ENCODE peak calls at places on chromosomes 11 and 22, in four cellular contexts. G is K562, E is fibroblast of lung, V is neuronal stem cell. P is an unnamed sample.

GRCh38 chr11:73185680-73186293 is 32.3 kb upstream of the P2RY2 start:
- DNase-seq in G (no peak), E (peak; percentile 18), V (no peak), P (peak; percentile 96)

GRCh38 chr11:6096417-6096816 is 11.1 kb upstream of the OR56B4 start:
- DNase-seq in G (no peak), V (no peak), E (no peak), P (no peak)

GRCh38 chr22:24270556-24271405 is at the start of gene SPECC1L:
- DNase-seq in V (peak; percentile 95), G (peak; percentile 92), E (peak; percentile 93), P (peak; percentile 57)

GRCh38 chr22:30922151-30922611 is 46.4 kb downstream of the MORC2 start:
- DNase-seq in E (peak; percentile 69), G (no peak), V (no peak), P (no peak)

GRCh38 chr11:121544956-121545355 is 92.2 kb upstream of the SORL1-AS1 start:
- DNase-seq in E (no peak), V (no peak), G (no peak), P (no peak)

GRCh38 chr11:114275295-114275694 is 20.9 kb upstream of the NNMT start:
- DNase-seq in V (no peak), E (no peak), G (no peak), P (no peak)

GRCh38 chr22:43110927-43111623 is 525 bp downstream of the BIK start:
- DNase-seq in V (no peak), G (no peak), E (no peak), P (no peak)

GRCh38 chr11:63709336-63709735 is 28.0 kb downstream of the RTN3 start:
- DNase-seq in E (peak; percentile 19), V (no peak), G (no peak), P (no peak)

GRCh38 chr11:1349074-1349931 is 39.9 kb upstream of the TOLLIP start:
- DNase-seq in G (no peak), V (no peak), E (no peak), P (no peak)

GRCh38 chr22:39149915-39150847 is 2.3 kb downstream of the CBX7 start:
- DNase-seq in G (no peak), V (no peak), E (no peak), P (no peak)

GRCh38 chr22:34972498-34972897 is 93.5 kb upstream of the ISX start:
- DNase-seq in G (no peak), V (no peak), E (no peak), P (no peak)

GRCh38 chr11:105168457-105168856 is 28.9 kb upstream of the CARD18 start:
- DNase-seq in E (no peak), G (no peak), V (no peak), P (no peak)

GRCh38 chr11:114684636-114685035 is 6.3 kb downstream of the NXPE2 start:
- DNase-seq in V (no peak), E (no peak), G (no peak), P (no peak)

GRCh38 chr11:102061276-102061675 is 14.0 kb downstream of the CFAP300 start:
- DNase-seq in G (no peak), E (peak; percentile 46), V (no peak), P (no peak)

GRCh38 chr11:70079691-70080090 is 1.6 kb downstream of the ANO1 start:
- DNase-seq in V (no peak), G (no peak), E (no peak), P (no peak)
- H2AFZ ChIP-seq in V (no peak overlapping the region), G (no peak overlapping the region), E (no peak overlapping the region), P (no peak overlapping the region)

GRCh38 chr11:75565221-75565814 is 3.3 kb downstream of the SERPINH1 start:
- DNase-seq in V (no peak), E (peak; percentile 67), G (no peak), P (no peak)
- H3K4me3 ChIP-seq in V (no peak overlapping the region), E (peak overlapping the region; percentile 99), G (no peak overlapping the region), P (no peak overlapping the region)

GRCh38 chr11:61734767-61735166 is 17.7 kb upstream of the MYRF start:
- DNase-seq in G (no peak), V (no peak), E (no peak), P (no peak)

GRCh38 chr11:61731956-61732675 is 20.3 kb upstream of the MYRF start:
- DNase-seq in G (no peak), V (no peak), E (no peak), P (no peak)

GRCh38 chr11:61732705-61733104 is 19.7 kb upstream of the MYRF start:
- DNase-seq in V (no peak), G (no peak), E (peak; percentile 47), P (no peak)

GRCh38 chr11:61731211-61731955 is 21.1 kb upstream of the MYRF start:
- DNase-seq in G (no peak), E (no peak), V (no peak), P (no peak)

DNA sequence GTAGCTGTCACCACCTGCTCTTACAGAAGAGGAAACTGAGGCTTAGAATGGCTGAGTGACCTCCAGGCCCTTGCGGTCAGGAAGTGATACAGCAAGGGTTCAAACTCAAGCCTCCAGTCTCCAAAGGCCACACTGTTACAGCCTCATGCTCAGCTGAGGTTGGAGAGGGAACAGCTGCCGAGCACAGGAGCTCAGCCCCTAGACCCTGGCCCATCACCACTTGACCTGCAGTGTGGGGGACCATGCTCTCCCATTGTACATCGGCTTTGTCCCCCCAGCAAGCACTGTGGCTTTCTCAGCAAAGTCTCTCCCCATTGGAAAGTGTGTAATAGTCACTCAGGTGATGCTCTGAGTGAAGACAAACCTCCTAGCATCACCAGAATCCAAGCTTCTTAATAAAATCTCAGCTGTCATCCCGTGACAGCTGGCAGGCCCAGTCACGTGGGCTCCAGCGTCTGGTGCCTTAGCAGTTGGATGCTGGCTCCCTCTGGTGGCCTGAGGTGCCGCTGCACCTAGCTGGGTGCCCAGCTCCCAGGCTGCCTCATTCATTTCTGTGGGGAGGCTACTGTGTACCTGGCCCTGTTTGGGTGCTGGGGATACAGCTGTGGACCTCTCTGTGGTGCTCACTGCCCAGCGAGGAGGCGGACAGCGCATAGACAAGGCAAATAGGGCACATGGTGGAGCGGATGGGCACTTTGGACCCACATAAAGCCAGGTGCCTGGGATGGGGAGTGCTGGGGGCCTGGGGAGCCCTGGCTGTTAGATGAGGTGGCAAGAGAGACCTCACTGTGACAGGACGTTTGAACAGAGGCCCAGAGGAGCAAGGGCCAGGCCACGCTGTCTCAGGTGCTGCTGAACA is 19.1 kb upstream of the MYRF start:
- DNase-seq in E (peak; percentile 84), V (peak; percentile 57), G (peak; percentile 89), P (no peak)
- H3K9ac ChIP-seq in E (no peak overlapping the region), V (no peak overlapping the region), G (peak overlapping the region; percentile 74), P (no peak overlapping the region)

DNA sequence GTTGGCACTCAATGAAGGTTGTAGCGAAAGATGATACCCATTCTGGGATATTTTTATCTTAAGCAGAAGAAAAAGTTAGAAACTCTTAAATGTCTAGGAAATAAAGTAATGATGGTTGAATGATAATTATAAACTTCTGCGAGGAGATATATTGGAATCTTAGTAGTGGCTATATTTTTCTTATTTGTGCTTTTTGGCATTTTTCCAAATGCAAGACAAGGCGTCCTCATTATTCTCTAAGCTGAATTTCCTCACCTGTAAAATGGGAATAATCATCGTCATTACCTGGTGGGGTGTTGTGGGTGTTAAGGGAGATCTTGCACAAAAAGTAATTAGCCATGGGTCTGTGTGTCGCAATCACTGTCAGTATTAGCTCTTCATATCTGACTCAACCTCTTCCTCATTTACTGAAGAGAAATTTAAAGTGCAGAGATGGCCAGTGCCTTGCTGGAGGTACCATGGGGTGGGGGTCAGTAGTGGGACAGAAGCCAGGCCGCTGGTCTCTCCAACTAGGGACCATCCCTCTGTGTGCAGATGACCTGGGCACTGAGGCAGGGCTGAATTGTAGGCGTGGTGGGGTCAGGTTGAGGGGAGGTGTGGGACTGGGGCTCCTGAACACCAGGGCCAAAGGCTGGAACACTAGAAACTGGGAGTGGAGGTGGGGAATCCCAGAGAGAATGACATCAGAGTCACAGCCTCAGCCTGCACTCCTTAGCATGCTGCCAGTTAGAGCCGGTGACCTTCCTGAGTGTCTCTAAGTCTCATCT is 4.2 kb downstream of the PITPNM1 start:
- DNase-seq in V (no peak), E (no peak), G (no peak), P (no peak)
- H2AFZ ChIP-seq in V (no peak overlapping the region), E (no peak overlapping the region), G (no peak overlapping the region), P (no peak overlapping the region)

GRCh38 chr11:117203069-117203407 is 3.9 kb downstream of the TAGLN start:
- DNase-seq in E (no peak), G (no peak), V (no peak), P (no peak)

GRCh38 chr11:117200813-117201515 is 1.8 kb downstream of the TAGLN start:
- DNase-seq in V (no peak), E (no peak), G (no peak), P (no peak)

GRCh38 chr11:117201516-117201866 is 2.3 kb downstream of the TAGLN start:
- DNase-seq in G (no peak), V (no peak), E (no peak), P (no peak)

GRCh38 chr11:117201906-117202305 is 2.7 kb downstream of the TAGLN start:
- DNase-seq in V (no peak), E (no peak), G (no peak), P (no peak)

DNA sequence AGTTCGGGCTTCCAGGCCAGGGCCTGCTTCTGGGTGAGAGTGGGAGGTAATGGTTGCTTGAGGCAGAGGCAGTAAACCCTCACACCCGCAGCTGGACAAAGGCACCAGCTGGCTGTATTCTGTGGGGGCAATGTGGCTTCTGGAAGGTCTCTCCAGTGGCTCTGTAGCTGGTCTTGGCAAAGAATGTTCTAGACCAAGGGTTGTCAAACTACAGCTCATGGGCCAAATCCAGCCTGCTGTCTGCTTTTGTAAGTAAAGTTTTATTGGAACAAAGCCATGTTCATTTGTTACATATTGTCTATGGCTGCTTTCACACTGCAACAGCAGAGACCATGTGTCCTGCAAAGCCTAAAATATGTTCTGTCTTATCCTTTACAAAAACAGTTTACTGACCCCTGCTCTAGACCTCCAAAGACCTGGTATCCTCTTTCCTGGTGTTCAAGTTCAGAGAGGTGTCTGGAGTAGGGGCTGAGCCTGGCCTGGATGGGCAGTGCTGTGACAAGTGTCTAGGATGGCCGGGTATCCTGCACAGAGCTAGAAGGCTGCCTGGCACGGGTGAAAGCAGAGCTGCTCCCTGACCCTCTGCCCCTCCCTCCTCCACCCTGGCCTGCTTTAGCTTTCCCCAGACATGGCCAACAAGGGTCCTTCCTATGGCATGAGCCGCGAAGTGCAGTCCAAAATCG is 3.4 kb downstream of the TAGLN start:
- DNase-seq in G (no peak), E (peak; percentile 43), V (no peak), P (no peak)
- H3K4me3 ChIP-seq in G (no peak overlapping the region), E (no peak overlapping the region), V (no peak overlapping the region), P (no peak overlapping the region)

GRCh38 chr11:12604557-12605105 is 69.6 kb upstream of the TEAD1 start:
- DNase-seq in E (no peak), V (no peak), G (no peak), P (no peak)
- H3K9ac ChIP-seq in E (no peak overlapping the region), V (no peak overlapping the region), G (no peak overlapping the region), P (no peak overlapping the region)

DNA sequence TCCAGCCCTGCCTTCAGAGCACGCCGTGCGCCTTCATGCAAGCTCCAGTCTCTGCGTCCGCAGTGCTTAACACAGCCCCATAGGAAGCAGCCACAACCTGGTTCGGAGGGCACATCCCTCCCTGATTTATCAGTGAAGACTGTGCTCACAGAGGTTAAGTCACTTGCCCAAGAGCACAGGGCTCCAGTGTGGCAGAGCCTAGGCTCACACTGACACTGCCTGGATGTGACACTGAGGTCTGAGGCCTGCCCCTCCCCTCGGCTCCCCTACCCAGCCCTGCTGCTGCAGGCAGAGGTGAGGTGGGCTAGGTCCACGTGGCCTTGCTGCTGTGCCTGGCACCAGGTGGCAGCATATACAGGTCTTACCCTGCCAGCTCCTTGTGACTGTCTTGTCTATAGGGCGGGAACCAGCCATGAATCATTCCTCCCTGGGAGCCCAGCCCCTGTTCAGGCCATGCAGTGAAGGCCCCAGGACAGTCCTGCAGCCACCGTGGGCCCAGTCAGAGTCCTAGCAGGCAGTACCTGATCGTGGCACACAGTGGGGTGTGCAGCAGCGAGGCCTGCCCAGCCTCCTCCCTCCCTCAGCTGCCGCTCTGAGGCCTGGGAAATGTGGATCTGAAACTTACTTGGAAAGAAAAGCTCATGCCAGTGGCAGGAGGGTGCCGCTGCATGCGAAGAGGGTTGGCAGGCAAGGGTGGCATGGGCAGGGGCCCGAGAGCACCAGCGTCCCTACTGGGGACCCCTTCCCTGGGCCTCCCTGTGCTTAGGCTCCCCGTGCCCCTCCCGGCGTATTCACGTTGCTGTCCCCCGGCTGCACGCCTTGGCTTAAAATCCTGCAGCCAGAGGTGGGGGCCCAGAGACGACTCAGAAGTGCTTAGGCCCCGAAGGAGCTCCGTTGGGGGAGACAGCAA is 1.2 kb upstream of the CERK start:
- DNase-seq in V (no peak), E (peak; percentile 65), G (no peak), P (peak; percentile 75)
- H2AFZ ChIP-seq in V (peak overlapping the region; percentile 100), E (peak overlapping the region; percentile 45), G (peak overlapping the region; percentile 62), P (peak overlapping the region; percentile 61)